ENCODE peak calls at places on chromosomes 16 and 17, in four cellular contexts. U, A, V and C are unnamed samples.
A peak's percentile ranks its signal among the peaks of the same experiment; 100 is the strongest.

GRCh38 chr16:82042841-82043240 is 7.8 kb downstream of the HSD17B2 start:
- DNase-seq in U (no peak), A (no peak), V (no peak), C (no peak)

GRCh38 chr17:79913451-79913850 is 74.2 kb upstream of the CBX4 start:
- DNase-seq in U (no peak), A (no peak), V (no peak), C (no peak)

GRCh38 chr17:44830359-44831269 is 527 bp upstream of the GJC1 start:
- DNase-seq in U (no peak), A (peak; percentile 60), V (no peak), C (no peak)

GRCh38 chr17:1495265-1495664 is 2.8 kb upstream of the MYO1C start:
- DNase-seq in U (peak; percentile 64), A (peak; percentile 57), V (no peak), C (no peak)

GRCh38 chr16:89895482-89896250 is 22.3 kb downstream of the TCF25 start:
- DNase-seq in U (no peak), A (no peak), V (no peak), C (no peak)

GRCh38 chr16:68873635-68874471 is 30.5 kb downstream of the TANGO6 start:
- DNase-seq in U (no peak), A (no peak), V (no peak), C (no peak)

GRCh38 chr16:27853101-27853500 is 210.4 kb downstream of the GSG1L start:
- DNase-seq in U (no peak), A (no peak), V (no peak), C (no peak)

GRCh38 chr17:45436161-45436560 is 3.5 kb upstream of the ARHGAP27 start:
- DNase-seq in U (no peak), A (no peak), V (no peak), C (no peak)

GRCh38 chr16:70715860-70716357 is 30.1 kb upstream of the MTSS2 start:
- DNase-seq in U (peak; percentile 73), A (no peak), V (no peak), C (no peak)

GRCh38 chr17:79243996-79244395 is 169.4 kb downstream of the ENGASE start:
- DNase-seq in U (no peak), A (no peak), V (no peak), C (no peak)

GRCh38 chr17:21318439-21318838 is 33.9 kb downstream of the MAP2K3 start:
- DNase-seq in U (no peak), A (peak; percentile 59), V (no peak), C (no peak)